ENCODE peak calls at places on chromosomes 6 and 20, in seven cellular contexts. T is stomach, Q is transverse colon, V is sigmoid colon, Z is suprapubic skin, G is SK-N-SH, S is vagina. L is an unnamed sample.

GRCh38 chr6:141117869-141118268 is 1014.9 kb upstream of the GJE1 start:
- DNase-seq in T (no peak), Q (no peak), V (no peak), Z (no peak), G (no peak), S (no peak), L (no peak)

GRCh38 chr6:3522561-3523287 is 65.9 kb upstream of the SLC22A23 start:
- DNase-seq in T (no peak), Q (no peak), V (no peak), Z (peak), G (no peak), S (no peak), L (no peak)

GRCh38 chr6:95572098-95572497 is 5.2 kb upstream of the MANEA start:
- DNase-seq in T (no peak), Q (no peak), V (no peak), Z (no peak), G (no peak), S (no peak), L (peak)

GRCh38 chr6:8958894-8959511 is 523.7 kb upstream of the SLC35B3 start:
- DNase-seq in T (no peak), Q (no peak), V (no peak), Z (no peak), G (no peak), S (no peak), L (no peak)

GRCh38 chr20:46364670-46365482 is 41.5 kb downstream of the ELMO2 start:
- DNase-seq in T (no peak), Q (no peak), V (peak), Z (no peak), G (no peak), S (no peak), L (no peak)

GRCh38 chr6:129644567-129645015 is 65.4 kb downstream of the ARHGAP18 start:
- DNase-seq in T (no peak), Q (no peak), V (no peak), Z (no peak), G (no peak), S (no peak), L (peak)

GRCh38 chr6:137277971-137278602 is 58.9 kb upstream of the IFNGR1 start:
- DNase-seq in T (no peak), Q (no peak), V (no peak), Z (no peak), G (no peak), S (no peak), L (peak)

GRCh38 chr6:111841822-111842221 is 31.4 kb downstream of the FYN start:
- DNase-seq in T (peak), Q (peak), V (no peak), Z (no peak), G (no peak), S (no peak), L (peak)

GRCh38 chr6:64988148-64988547 is 718.9 kb downstream of the EYS start:
- DNase-seq in T (no peak), Q (no peak), V (no peak), Z (no peak), G (no peak), S (no peak), L (no peak)

GRCh38 chr6:56953597-56954388 is 1.1 kb upstream of the BEND6 start:
- DNase-seq in T (no peak), Q (peak), V (no peak), Z (no peak), G (peak), S (no peak), L (peak)

GRCh38 chr6:37994238-37994637 is 174.7 kb downstream of the ZFAND3 start:
- DNase-seq in T (no peak), Q (no peak), V (no peak), Z (no peak), G (no peak), S (no peak), L (peak)

GRCh38 chr20:652611-653109 is 340 bp downstream of the SRXN1 start:
- DNase-seq in T (peak), Q (peak), V (peak), Z (no peak), G (no peak), S (no peak), L (peak)

GRCh38 chr6:56851541-56852248 is 103.2 kb upstream of the BEND6 start:
- DNase-seq in T (peak), Q (no peak), V (peak), Z (no peak), G (peak), S (no peak), L (peak)

GRCh38 chr6:152087096-152087495 is 279.6 kb downstream of the ESR1 start:
- DNase-seq in T (no peak), Q (no peak), V (no peak), Z (no peak), G (no peak), S (no peak), L (no peak)

GRCh38 chr6:15249371-15250019 is 3.6 kb downstream of the JARID2 start:
- DNase-seq in T (no peak), Q (no peak), V (no peak), Z (no peak), G (no peak), S (no peak), L (no peak)

GRCh38 chr20:40638414-40638813 is 50.6 kb downstream of the MAFB start:
- DNase-seq in T (no peak), Q (no peak), V (no peak), Z (peak), G (no peak), S (peak), L (no peak)

GRCh38 chr6:19052219-19052618 is 665.1 kb downstream of the RNF144B start:
- DNase-seq in T (no peak), Q (no peak), V (no peak), Z (no peak), G (no peak), S (no peak), L (no peak)

GRCh38 chr6:154232013-154232920 is 124.3 kb downstream of the IPCEF1 start:
- DNase-seq in T (no peak), Q (no peak), V (no peak), Z (no peak), G (no peak), S (no peak), L (no peak)

GRCh38 chr6:149235130-149235561 is 82.4 kb upstream of the TAB2 start:
- DNase-seq in T (no peak), Q (peak), V (no peak), Z (no peak), G (no peak), S (no peak), L (peak)

GRCh38 chr6:5876076-5876475 is 130.6 kb downstream of the NRN1 start:
- DNase-seq in T (no peak), Q (no peak), V (no peak), Z (no peak), G (no peak), S (peak), L (no peak)

GRCh38 chr20:42706762-42707161 is 482.9 kb downstream of the PTPRT start:
- DNase-seq in T (no peak), Q (no peak), V (peak), Z (no peak), G (no peak), S (no peak), L (no peak)
- TF ChIP-seq POLR2AphosphoS5 in T (no peak), Q (no peak), V (peak), Z (no peak), G (no peak), S (no peak), L (no peak)

GRCh38 chr6:44085219-44085618 is 42.0 kb downstream of the MRPL14 start:
- DNase-seq in T (no peak), Q (no peak), V (no peak), Z (no peak), G (no peak), S (no peak), L (no peak)

GRCh38 chr6:44080561-44081521 is 46.4 kb downstream of the MRPL14 start:
- DNase-seq in T (no peak), Q (no peak), V (no peak), Z (no peak), G (no peak), S (no peak), L (no peak)

GRCh38 chr6:44084231-44085014 is 42.8 kb downstream of the MRPL14 start:
- DNase-seq in T (no peak), Q (no peak), V (no peak), Z (no peak), G (no peak), S (no peak), L (no peak)

GRCh38 chr6:44081753-44082152 is 45.5 kb downstream of the MRPL14 start:
- DNase-seq in T (no peak), Q (no peak), V (no peak), Z (no peak), G (no peak), S (no peak), L (no peak)

GRCh38 chr6:44082872-44083321 is 44.4 kb downstream of the MRPL14 start:
- DNase-seq in T (no peak), Q (no peak), V (no peak), Z (no peak), G (peak), S (no peak), L (no peak)
- TF ChIP-seq POLR2AphosphoS5 in T (no peak), Q (no peak), V (no peak), Z (no peak), G (no peak), S (no peak), L (no peak)

GRCh38 chr6:31652925-31653724 is 664 bp upstream of the BAG6 start:
- DNase-seq in T (peak), Q (peak), V (peak), Z (peak), G (peak), S (peak), L (no peak)
- TF ChIP-seq POLR2AphosphoS5 in T (peak), Q (peak), V (peak), Z (no peak), G (peak), S (peak), L (peak)

GRCh38 chr20:33810885-33811762 is at the start of gene CHMP4B:
- DNase-seq in T (peak), Q (peak), V (peak), Z (peak), G (peak), S (peak), L (peak)
- TF ChIP-seq POLR2AphosphoS5 in T (peak), Q (peak), V (peak), Z (peak), G (no peak), S (peak), L (peak)

GRCh38 chr6:132932566-132932965 is 118.2 kb downstream of the RPS12 start:
- DNase-seq in T (no peak), Q (no peak), V (no peak), Z (no peak), G (no peak), S (no peak), L (no peak)

GRCh38 chr6:132934496-132934895 is 120.1 kb downstream of the RPS12 start:
- DNase-seq in T (no peak), Q (no peak), V (no peak), Z (no peak), G (no peak), S (no peak), L (no peak)

GRCh38 chr6:132933085-132933484 is 118.7 kb downstream of the RPS12 start:
- DNase-seq in T (no peak), Q (no peak), V (no peak), Z (no peak), G (no peak), S (no peak), L (no peak)

GRCh38 chr6:132931313-132931712 is 116.9 kb downstream of the RPS12 start:
- DNase-seq in T (no peak), Q (no peak), V (no peak), Z (no peak), G (no peak), S (no peak), L (no peak)

DNA sequence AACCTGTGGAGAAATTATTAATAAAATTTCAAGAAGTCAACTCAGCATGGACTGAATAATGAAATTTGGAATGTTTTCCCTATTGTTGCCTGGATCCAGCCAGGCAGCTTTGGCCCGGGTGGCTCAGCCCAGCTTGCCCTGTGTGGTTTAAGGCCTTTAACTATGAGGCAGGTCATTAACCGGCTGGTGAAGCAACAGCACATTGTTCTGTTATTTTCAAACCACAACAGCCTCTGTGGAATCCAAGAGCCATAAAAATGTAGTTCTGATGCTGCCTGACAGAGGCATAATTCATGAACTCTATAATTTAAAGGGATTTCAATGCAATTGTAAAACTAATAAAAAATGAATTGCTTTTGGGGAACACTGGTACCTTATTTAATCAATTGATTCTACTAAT is 117.6 kb downstream of the RPS12 start:
- DNase-seq in T (no peak), Q (no peak), V (no peak), Z (no peak), G (no peak), S (no peak), L (peak)
- TF ChIP-seq POLR2AphosphoS5 in T (no peak), Q (no peak), V (no peak), Z (no peak), G (no peak), S (no peak), L (no peak)

GRCh38 chr6:143804835-143805239 is 38.3 kb upstream of the LTV1 start:
- DNase-seq in T (no peak), Q (no peak), V (no peak), Z (no peak), G (no peak), S (no peak), L (peak)

GRCh38 chr6:143803769-143804540 is 39.2 kb upstream of the LTV1 start:
- DNase-seq in T (no peak), Q (no peak), V (no peak), Z (no peak), G (no peak), S (no peak), L (peak)

GRCh38 chr6:143805832-143806281 is 37.3 kb upstream of the LTV1 start:
- DNase-seq in T (no peak), Q (no peak), V (no peak), Z (no peak), G (no peak), S (no peak), L (no peak)

GRCh38 chr6:143807103-143807425 is 36.1 kb upstream of the LTV1 start:
- DNase-seq in T (no peak), Q (no peak), V (no peak), Z (no peak), G (no peak), S (no peak), L (no peak)

GRCh38 chr6:143806282-143807102 is 36.6 kb upstream of the LTV1 start:
- DNase-seq in T (no peak), Q (no peak), V (no peak), Z (no peak), G (no peak), S (no peak), L (peak)
- TF ChIP-seq POLR2AphosphoS5 in T (no peak), Q (no peak), V (no peak), Z (no peak), G (no peak), S (no peak), L (no peak)

GRCh38 chr6:35164868-35165267 is 23.7 kb upstream of the TCP11 start:
- DNase-seq in T (no peak), Q (no peak), V (no peak), Z (no peak), G (no peak), S (no peak), L (no peak)

GRCh38 chr6:35164277-35164676 is 23.1 kb upstream of the TCP11 start:
- DNase-seq in T (no peak), Q (no peak), V (no peak), Z (peak), G (no peak), S (no peak), L (no peak)

GRCh38 chr6:35167505-35167904 is 26.4 kb upstream of the TCP11 start:
- DNase-seq in T (no peak), Q (no peak), V (no peak), Z (no peak), G (no peak), S (no peak), L (no peak)

GRCh38 chr6:35166160-35166919 is 25.2 kb upstream of the TCP11 start:
- DNase-seq in T (peak), Q (peak), V (no peak), Z (no peak), G (no peak), S (no peak), L (no peak)

DNA sequence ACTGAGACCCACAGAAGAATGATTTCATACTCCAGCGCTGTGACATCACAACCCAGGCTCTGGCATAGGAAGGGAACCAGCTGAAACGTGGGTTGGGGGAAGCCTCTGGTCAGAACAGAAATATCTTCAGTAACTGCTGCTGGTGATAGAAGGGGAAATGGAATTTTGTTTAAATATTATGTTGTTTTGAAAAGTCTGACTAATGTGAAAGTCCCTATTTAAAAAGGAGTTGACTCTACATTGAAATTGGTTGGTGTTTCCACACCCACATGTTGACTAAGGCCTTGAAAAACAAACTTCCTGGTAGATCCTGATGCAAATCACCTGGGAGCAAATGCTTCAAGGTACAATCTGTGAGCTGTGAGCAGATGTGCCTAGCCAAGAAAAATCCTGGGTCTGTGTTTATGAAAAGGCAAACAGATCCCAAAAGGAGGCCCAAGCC is 24.5 kb upstream of the TCP11 start:
- DNase-seq in T (peak), Q (peak), V (no peak), Z (peak), G (no peak), S (no peak), L (no peak)
- TF ChIP-seq POLR2AphosphoS5 in T (peak), Q (no peak), V (no peak), Z (no peak), G (no peak), S (peak), L (no peak)